ENCODE peak calls at places on chromosomes 13 and 19, in five cellular contexts. V is GM06990, L is hepatocyte, F is A673, C is endothelial cell of umbilical vein. W is an unnamed sample. For H3K36me3, the result is how much of the 10 kb centered on the place peaks cover.

GRCh38 chr13:113209880-113210421 is 538 bp downstream of the CUL4A start:
- DNase-seq in L (peak), V (peak), C (peak), F (peak), W (peak)

GRCh38 chr13:106566682-106567420 is 1.1 kb downstream of the ARGLU1 start:
- DNase-seq in L (peak), V (peak), F (peak), C (peak), W (peak)

GRCh38 chr13:20002766-20003165 is 44.2 kb downstream of the ZMYM2 start:
- DNase-seq in C (peak), L (no peak), V (no peak), F (no peak), W (no peak)

GRCh38 chr13:49374585-49375290 is 69.1 kb downstream of the CAB39L start:
- DNase-seq in F (peak), C (peak), V (no peak), L (no peak), W (peak)

GRCh38 chr19:2686347-2686746 is 16.1 kb downstream of the GNG7 start:
- DNase-seq in F (no peak), C (no peak), V (no peak), L (no peak), W (no peak)

GRCh38 chr19:2558543-2558942 is 82.6 kb downstream of the GADD45B start:
- DNase-seq in V (no peak), L (no peak), C (no peak), F (no peak), W (no peak)

GRCh38 chr13:98483636-98484288 is 93.1 kb downstream of the STK24 start:
- DNase-seq in V (no peak), F (no peak), L (peak), C (peak), W (no peak)

GRCh38 chr19:49665301-49666119 is at the start of the genes BCL2L12 and IRF3:
- DNase-seq in F (peak), V (peak), C (peak), L (peak), W (peak)

GRCh38 chr19:40604647-40605200 is 3.6 kb downstream of the LTBP4 start:
- DNase-seq in C (no peak), L (peak), V (no peak), F (no peak), W (no peak)

GRCh38 chr13:112172641-112173171 is 105.8 kb downstream of the SOX1 start:
- DNase-seq in V (no peak), F (no peak), L (no peak), C (no peak), W (no peak)

DNA sequence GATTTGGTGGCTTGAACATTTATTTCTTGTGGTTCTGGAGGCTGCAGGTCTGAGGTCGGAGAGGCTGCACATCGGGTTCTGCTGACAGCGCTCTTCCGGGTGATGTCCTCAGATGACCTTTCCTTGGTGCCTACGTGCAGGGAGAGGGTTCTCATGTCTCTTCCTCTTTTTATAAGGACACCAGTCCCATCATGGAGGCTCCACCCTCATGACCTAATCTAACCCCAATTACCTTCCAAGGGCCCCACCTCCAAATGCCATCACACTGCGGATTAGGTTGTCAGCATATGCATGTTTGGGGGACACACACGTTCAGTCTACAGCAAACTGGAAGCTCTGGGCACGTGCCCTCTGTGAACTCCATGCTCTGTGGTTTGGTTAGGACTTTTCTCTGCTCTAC is 338.6 kb downstream of the FGF9 start:
- DNase-seq in L (no peak), V (no peak), F (no peak), C (no peak), W (no peak)
- H3K4me3 ChIP-seq in L (no peak), V (no peak), F (no peak), C (no peak), W (no peak)

GRCh38 chr13:24301911-24302310 is 7.5 kb upstream of the C1QTNF9 start:
- DNase-seq in L (no peak), F (no peak), V (no peak), C (no peak), W (no peak)
- H3K36me3 ChIP-seq in L (under half), F (half or more), V (under half), C (under half), W (under half)

GRCh38 chr19:11322269-11323024 is 17.0 kb downstream of the RAB3D start:
- DNase-seq in L (no peak), V (no peak), F (no peak), C (no peak), W (no peak)

GRCh38 chr19:11325544-11325943 is 13.9 kb downstream of the RAB3D start:
- DNase-seq in L (no peak), F (no peak), V (no peak), C (no peak), W (no peak)

GRCh38 chr19:11324748-11325389 is 14.6 kb downstream of the RAB3D start:
- DNase-seq in V (no peak), F (no peak), C (no peak), L (no peak), W (peak)

GRCh38 chr19:11324079-11324661 is 15.3 kb downstream of the RAB3D start:
- DNase-seq in V (peak), C (peak), F (peak), L (peak), W (peak)

GRCh38 chr19:11323601-11324078 is 15.8 kb downstream of the RAB3D start:
- DNase-seq in L (no peak), C (no peak), F (no peak), V (no peak), W (no peak)
- H3K4me3 ChIP-seq in L (no peak), C (no peak), F (no peak), V (no peak), W (no peak)

DNA sequence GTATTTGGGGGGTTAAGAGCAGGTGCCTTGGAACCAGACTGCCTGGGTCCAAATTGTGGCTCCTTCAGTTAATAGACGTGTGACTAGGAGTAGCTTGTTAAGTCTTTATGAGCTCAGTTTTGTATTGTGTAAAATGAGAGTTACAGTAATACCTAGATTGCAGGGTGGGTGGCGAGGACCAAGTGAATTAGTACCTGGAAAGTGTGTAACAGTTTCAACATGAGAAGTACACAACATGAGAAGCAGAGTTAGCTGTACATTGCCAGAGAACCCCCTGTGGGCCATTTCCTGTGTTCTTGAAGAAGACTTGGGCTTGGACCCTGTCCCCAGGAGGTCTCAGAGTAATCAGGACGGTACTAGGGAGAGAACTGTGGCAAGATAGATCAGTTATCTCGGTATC is 36.8 kb downstream of the PPP2R1A start:
- DNase-seq in C (no peak), F (no peak), L (no peak), V (no peak), W (no peak)
- H3K36me3 ChIP-seq in C (under half), F (half or more), L (under half), V (under half), W (half or more)

GRCh38 chr13:27980280-27980998 is 8.1 kb downstream of the URAD start:
- DNase-seq in F (no peak), L (peak), V (no peak), C (no peak), W (no peak)

GRCh38 chr13:27977476-27978300 is 8.6 kb upstream of the CDX2 start:
- DNase-seq in L (no peak), F (peak), C (no peak), V (peak), W (peak)

GRCh38 chr13:27978301-27978968 is 9.3 kb upstream of the CDX2 start:
- DNase-seq in F (no peak), V (no peak), C (no peak), L (peak), W (no peak)

GRCh38 chr13:27979765-27980279 is 8.7 kb downstream of the URAD start:
- DNase-seq in L (no peak), F (no peak), V (no peak), C (no peak), W (no peak)

DNA sequence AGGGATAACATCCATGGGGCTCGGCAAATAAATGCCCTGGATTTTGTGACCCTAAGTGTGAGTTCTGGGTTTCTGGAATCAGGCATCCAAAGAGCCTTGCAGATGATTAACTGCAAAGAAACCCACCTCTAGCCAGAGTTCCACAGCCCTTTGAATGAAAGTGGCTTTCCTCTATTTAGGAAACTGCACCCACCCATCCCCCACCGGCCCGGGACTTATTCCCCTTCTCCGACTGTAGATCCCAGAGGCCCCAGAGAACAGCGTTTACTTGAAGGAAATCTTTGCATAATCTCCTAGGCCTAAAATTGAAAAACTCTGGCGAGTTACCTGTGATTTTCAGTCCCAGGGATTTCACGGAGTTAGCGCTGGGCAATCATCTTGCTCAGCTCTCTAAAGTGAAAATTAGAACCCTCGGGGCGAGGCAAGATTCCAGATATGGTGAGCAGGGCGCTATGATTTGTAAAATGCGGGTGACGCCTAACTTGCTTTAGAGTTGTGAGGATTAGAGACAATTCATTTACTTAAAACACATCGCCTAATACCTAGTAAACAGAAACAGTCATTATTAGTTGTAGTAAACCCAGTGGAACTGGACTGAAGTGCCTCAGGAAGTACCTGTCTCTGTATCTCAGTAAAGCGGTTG is 9.4 kb downstream of the URAD start:
- DNase-seq in L (no peak), C (no peak), F (no peak), V (no peak), W (no peak)
- H3K4me3 ChIP-seq in L (no peak), C (no peak), F (no peak), V (no peak), W (no peak)